ENCODE peak calls at places on chromosomes 6 and 20, in nine cellular contexts. C is heart right ventricle; K is ACHN; D is H54; I is EL; N is HuH-7; P is T-helper 17 cell; E is stimulated activated naive CD8-positive, alpha-beta T cell treated with anti-CD3 and anti-CD28 coated beads, Interleukin-15, Interleukin-2, amounts not matched to agents 100 U/mL and 50 U/mL, for 24 hours; W is lung microvascular endothelial cell. G is an unnamed sample.
A peak's percentile ranks its signal among the peaks of the same experiment; 100 is the strongest.

GRCh38 chr6:116392158-116393032 is 21.6 kb downstream of the DSE start:
- DNase-seq in C (no peak), K (no peak), D (no peak), I (peak; percentile 36), N (no peak), P (peak; percentile 35), E (no peak), W (peak; percentile 46), G (no peak)

GRCh38 chr6:21138359-21139094 is 455.0 kb upstream of the SOX4 start:
- DNase-seq in C (no peak), K (no peak), D (no peak), I (no peak), N (no peak), P (no peak), E (no peak), W (no peak), G (no peak)

GRCh38 chr20:3459881-3460307 is 10.9 kb upstream of the ATRN start:
- DNase-seq in C (no peak), K (no peak), D (no peak), I (no peak), N (no peak), P (no peak), E (no peak), W (no peak), G (no peak)

GRCh38 chr6:157755032-157755751 is 67.9 kb upstream of the SNX9 start:
- DNase-seq in C (no peak), K (no peak), D (no peak), I (peak; percentile 51), N (no peak), P (no peak), E (no peak), W (no peak), G (no peak)

GRCh38 chr6:113594726-113595125 is 262.4 kb upstream of the MARCKS start:
- DNase-seq in C (no peak), K (no peak), D (no peak), I (no peak), N (no peak), P (no peak), E (no peak), W (peak; percentile 36), G (no peak)

GRCh38 chr20:2382833-2383232 is 2.1 kb downstream of the TGM6 start:
- DNase-seq in C (no peak), K (no peak), D (no peak), I (peak; percentile 58), N (no peak), P (no peak), E (no peak), W (peak; percentile 54), G (no peak)

GRCh38 chr6:153167026-153167891 is 36.2 kb upstream of the RGS17 start:
- DNase-seq in C (no peak), K (peak; percentile 81), D (peak; percentile 4), I (peak; percentile 76), N (no peak), P (no peak), E (no peak), W (peak; percentile 63), G (no peak)

GRCh38 chr20:51444472-51444871 is 98.0 kb downstream of the NFATC2 start:
- DNase-seq in C (no peak), K (no peak), D (no peak), I (peak; percentile 32), N (no peak), P (no peak), E (no peak), W (no peak), G (no peak)

GRCh38 chr6:148291876-148292275 is 50.8 kb upstream of the SASH1 start:
- DNase-seq in C (no peak), K (no peak), D (no peak), I (no peak), N (no peak), P (no peak), E (no peak), W (no peak), G (no peak)

GRCh38 chr6:106476326-106477105 is 116.0 kb downstream of the CRYBG1 start:
- DNase-seq in C (no peak), K (no peak), D (no peak), I (peak; percentile 52), N (no peak), P (no peak), E (no peak), W (no peak), G (no peak)

GRCh38 chr6:108737594-108738546 is 110.4 kb upstream of the ARMC2 start:
- DNase-seq in C (peak; percentile 38), K (peak; percentile 58), D (peak; percentile 52), I (peak; percentile 99), N (no peak), P (no peak), E (peak; percentile 15), W (no peak), G (no peak)

GRCh38 chr20:61874421-61875068 is 191.1 kb downstream of the TAF4 start:
- DNase-seq in C (no peak), K (no peak), D (peak; percentile 23), I (peak; percentile 25), N (peak; percentile 72), P (no peak), E (no peak), W (no peak), G (no peak)

GRCh38 chr20:1299522-1299921 is 29.4 kb downstream of the SDCBP2 start:
- DNase-seq in C (no peak), K (peak; percentile 41), D (peak; percentile 37), I (no peak), N (peak; percentile 74), P (no peak), E (peak; percentile 42), W (no peak), G (no peak)

GRCh38 chr6:79048611-79049010 is 29.4 kb downstream of the PHIP start:
- DNase-seq in C (no peak), K (peak; percentile 58), D (peak; percentile 2), I (peak; percentile 32), N (peak; percentile 28), P (no peak), E (peak; percentile 17), W (peak; percentile 37), G (no peak)

GRCh38 chr6:159615923-159616322 is 77.1 kb downstream of the SOD2 start:
- DNase-seq in C (no peak), K (no peak), D (no peak), I (no peak), N (no peak), P (no peak), E (no peak), W (no peak), G (no peak)

GRCh38 chr6:144266091-144266649 is 19.0 kb upstream of the UTRN start:
- DNase-seq in C (peak; percentile 72), K (peak; percentile 65), D (peak; percentile 15), I (peak; percentile 60), N (no peak), P (no peak), E (no peak), W (no peak), G (no peak)

GRCh38 chr6:45699663-45700062 is 316.0 kb downstream of the CLIC5 start:
- DNase-seq in C (no peak), K (no peak), D (no peak), I (no peak), N (no peak), P (no peak), E (no peak), W (no peak), G (no peak)

GRCh38 chr6:40906759-40907158 is 132.3 kb downstream of the UNC5CL start:
- DNase-seq in C (no peak), K (peak; percentile 72), D (peak; percentile 67), I (peak; percentile 50), N (no peak), P (no peak), E (no peak), W (peak; percentile 43), G (no peak)

GRCh38 chr6:149867876-149868640 is 3.9 kb upstream of the LRP11 start:
- DNase-seq in C (no peak), K (no peak), D (peak; percentile 33), I (peak; percentile 46), N (peak; percentile 93), P (no peak), E (no peak), W (no peak), G (no peak)

G was measured in effector CD4-positive, alpha-beta T cell.